ENCODE peak calls at places on chromosomes 4 and X, in four cellular contexts. One of them, this sample, is unnamed.

GRCh38 chr4:2432991-2433530 is 14.3 kb downstream of the CFAP99 start:
- DNase-seq in left ventricle myocardium superior: no peak
- DNase-seq in GM13976: no peak
- DNase-seq in glomerular endothelial cell: no peak
- DNase-seq in this sample: no peak

GRCh38 chr4:8770518-8771257 is 101.0 kb downstream of the HMX1 start:
- DNase-seq in left ventricle myocardium superior: peak
- DNase-seq in GM13976: no peak
- DNase-seq in glomerular endothelial cell: no peak
- DNase-seq in this sample: no peak

GRCh38 chr4:59457576-59457975 is 1742.5 kb upstream of the ADGRL3 start:
- DNase-seq in GM13976: no peak
- DNase-seq in glomerular endothelial cell: no peak
- DNase-seq in left ventricle myocardium superior: no peak
- DNase-seq in this sample: no peak

GRCh38 chrX:110118535-110118934 is 115.6 kb downstream of the TMEM164 start:
- DNase-seq in glomerular endothelial cell: no peak
- DNase-seq in left ventricle myocardium superior: no peak
- DNase-seq in GM13976: no peak
- DNase-seq in this sample: no peak

GRCh38 chr4:152590179-152591031 is 54.5 kb upstream of the FBXW7 start:
- DNase-seq in glomerular endothelial cell: no peak
- DNase-seq in GM13976: no peak
- DNase-seq in left ventricle myocardium superior: no peak
- DNase-seq in this sample: no peak

GRCh38 chr4:84418032-84418709 is 80.9 kb downstream of the NKX6-1 start:
- DNase-seq in left ventricle myocardium superior: no peak
- DNase-seq in GM13976: no peak
- DNase-seq in glomerular endothelial cell: no peak
- DNase-seq in this sample: no peak

GRCh38 chr4:33883111-33883510 is 2361.2 kb downstream of the ARAP2 start:
- DNase-seq in GM13976: no peak
- DNase-seq in left ventricle myocardium superior: no peak
- DNase-seq in glomerular endothelial cell: no peak
- DNase-seq in this sample: no peak

GRCh38 chrX:136728393-136728792 is 52.3 kb downstream of the ARHGEF6 start:
- DNase-seq in GM13976: no peak
- DNase-seq in glomerular endothelial cell: no peak
- DNase-seq in left ventricle myocardium superior: no peak
- DNase-seq in this sample: no peak

GRCh38 chr4:184448828-184449227 is 25.5 kb downstream of the IRF2 start:
- DNase-seq in glomerular endothelial cell: no peak
- DNase-seq in left ventricle myocardium superior: peak
- DNase-seq in GM13976: peak
- DNase-seq in this sample: peak

GRCh38 chrX:153726286-153727107 is 1.8 kb downstream of the ABCD1 start:
- DNase-seq in left ventricle myocardium superior: peak
- DNase-seq in glomerular endothelial cell: no peak
- DNase-seq in GM13976: peak
- DNase-seq in this sample: peak

GRCh38 chrX:106415276-106415895 is 196.4 kb upstream of the RADX start:
- DNase-seq in left ventricle myocardium superior: no peak
- DNase-seq in glomerular endothelial cell: no peak
- DNase-seq in GM13976: peak
- DNase-seq in this sample: peak

GRCh38 chrX:115892787-115893671 is 277.5 kb upstream of the AGTR2 start:
- DNase-seq in GM13976: no peak
- DNase-seq in glomerular endothelial cell: no peak
- DNase-seq in left ventricle myocardium superior: no peak
- DNase-seq in this sample: no peak

GRCh38 chrX:52031371-52031770 is 37.6 kb downstream of the MAGED4B start:
- DNase-seq in glomerular endothelial cell: no peak
- DNase-seq in GM13976: no peak
- DNase-seq in left ventricle myocardium superior: no peak
- DNase-seq in this sample: no peak

GRCh38 chr4:55346851-55347255 is 811 bp downstream of the SRD5A3 start:
- DNase-seq in GM13976: no peak
- DNase-seq in left ventricle myocardium superior: no peak
- DNase-seq in glomerular endothelial cell: no peak
- DNase-seq in this sample: peak

GRCh38 chr4:15006416-15007024 is 4.2 kb downstream of the CPEB2 start:
- DNase-seq in GM13976: peak
- DNase-seq in glomerular endothelial cell: no peak
- DNase-seq in left ventricle myocardium superior: no peak
- DNase-seq in this sample: peak

GRCh38 chrX:49930046-49930445 is 7.7 kb downstream of the CLCN5 start:
- DNase-seq in glomerular endothelial cell: no peak
- DNase-seq in left ventricle myocardium superior: no peak
- DNase-seq in GM13976: no peak
- DNase-seq in this sample: no peak

GRCh38 chrX:74187211-74187610 is 116.8 kb upstream of the ZCCHC13 start:
- DNase-seq in glomerular endothelial cell: no peak
- DNase-seq in GM13976: no peak
- DNase-seq in left ventricle myocardium superior: no peak
- DNase-seq in this sample: no peak

GRCh38 chrX:50814701-50815476 is 895 bp upstream of the SHROOM4 start:
- DNase-seq in GM13976: no peak
- DNase-seq in glomerular endothelial cell: no peak
- DNase-seq in left ventricle myocardium superior: peak
- DNase-seq in this sample: no peak

GRCh38 chr4:184460495-184461285 is 13.7 kb downstream of the IRF2 start:
- DNase-seq in left ventricle myocardium superior: no peak
- DNase-seq in glomerular endothelial cell: no peak
- DNase-seq in GM13976: no peak
- DNase-seq in this sample: peak

GRCh38 chr4:1104647-1105046 is 8.7 kb downstream of the RNF212 start:
- DNase-seq in left ventricle myocardium superior: no peak
- DNase-seq in glomerular endothelial cell: no peak
- DNase-seq in GM13976: peak
- DNase-seq in this sample: no peak

GRCh38 chr4:36024901-36025610 is 219.3 kb downstream of the ARAP2 start:
- DNase-seq in glomerular endothelial cell: no peak
- DNase-seq in left ventricle myocardium superior: no peak
- DNase-seq in GM13976: no peak
- DNase-seq in this sample: no peak

GRCh38 chr4:145944886-145945285 is 6.3 kb upstream of the ZNF827 start:
- DNase-seq in left ventricle myocardium superior: no peak
- DNase-seq in GM13976: no peak
- DNase-seq in glomerular endothelial cell: no peak
- DNase-seq in this sample: no peak

GRCh38 chrX:87664381-87664780 is 146.8 kb downstream of the KLHL4 start:
- DNase-seq in GM13976: peak
- DNase-seq in glomerular endothelial cell: peak
- DNase-seq in left ventricle myocardium superior: no peak
- DNase-seq in this sample: peak

GRCh38 chrX:9378980-9379696 is 85.7 kb upstream of the TBL1X start:
- DNase-seq in left ventricle myocardium superior: no peak
- DNase-seq in glomerular endothelial cell: no peak
- DNase-seq in GM13976: no peak
- DNase-seq in this sample: peak

GRCh38 chrX:38561951-38562719 is 793 bp downstream of the TSPAN7 start:
- DNase-seq in glomerular endothelial cell: no peak
- DNase-seq in left ventricle myocardium superior: peak
- DNase-seq in GM13976: peak
- DNase-seq in this sample: peak

GRCh38 chrX:121949041-121949760 is 901.8 kb downstream of the GLUD2 start:
- DNase-seq in left ventricle myocardium superior: no peak
- DNase-seq in glomerular endothelial cell: no peak
- DNase-seq in GM13976: no peak
- DNase-seq in this sample: no peak

GRCh38 chr4:80713409-80713808 is 317.1 kb upstream of the BMP3 start:
- DNase-seq in left ventricle myocardium superior: no peak
- DNase-seq in GM13976: no peak
- DNase-seq in glomerular endothelial cell: no peak
- DNase-seq in this sample: no peak

GRCh38 chr4:68342139-68342538 is 7.8 kb downstream of the YTHDC1 start:
- DNase-seq in left ventricle myocardium superior: no peak
- DNase-seq in GM13976: no peak
- DNase-seq in glomerular endothelial cell: no peak
- DNase-seq in this sample: no peak

GRCh38 chr4:14338206-14338605 is 664.1 kb upstream of the CPEB2 start:
- DNase-seq in GM13976: no peak
- DNase-seq in left ventricle myocardium superior: no peak
- DNase-seq in glomerular endothelial cell: no peak
- DNase-seq in this sample: no peak

GRCh38 chrX:5051831-5052491 is 1176.7 kb downstream of the NLGN4X start:
- DNase-seq in GM13976: no peak
- DNase-seq in glomerular endothelial cell: no peak
- DNase-seq in left ventricle myocardium superior: no peak
- DNase-seq in this sample: peak

GRCh38 chrX:15350329-15350996 is 15.1 kb upstream of the PIGA start:
- DNase-seq in GM13976: no peak
- DNase-seq in left ventricle myocardium superior: no peak
- DNase-seq in glomerular endothelial cell: no peak
- DNase-seq in this sample: no peak

GRCh38 chrX:103688949-103689348 is 2.5 kb upstream of the MORF4L2 start:
- DNase-seq in left ventricle myocardium superior: no peak
- DNase-seq in glomerular endothelial cell: no peak
- DNase-seq in GM13976: peak
- DNase-seq in this sample: peak

GRCh38 chr4:56689231-56689630 is 8.1 kb upstream of the HOPX start:
- DNase-seq in glomerular endothelial cell: no peak
- DNase-seq in left ventricle myocardium superior: no peak
- DNase-seq in GM13976: no peak
- DNase-seq in this sample: no peak

GRCh38 chr4:144366425-144366824 is 225.9 kb upstream of the GYPA start:
- DNase-seq in glomerular endothelial cell: no peak
- DNase-seq in GM13976: no peak
- DNase-seq in left ventricle myocardium superior: no peak
- DNase-seq in this sample: no peak

GRCh38 chrX:30308263-30309138 is 689 bp downstream of the NR0B1 start:
- DNase-seq in glomerular endothelial cell: no peak
- DNase-seq in GM13976: peak
- DNase-seq in left ventricle myocardium superior: no peak
- DNase-seq in this sample: no peak

This sample was measured in Kasumi-1.